ENCODE peak calls at places on chromosomes 6 and 20, in eight cellular contexts. One of them, this sample, is unnamed.

GRCh38 chr6:150767585-150768164 is 97.8 kb upstream of the MTHFD1L start:
- DNase-seq in astrocyte: peak
- DNase-seq in neural crest cell: no peak
- DNase-seq in sigmoid colon: no peak
- DNase-seq in heart right ventricle: no peak
- DNase-seq in heart left ventricle: no peak
- DNase-seq in IMR-90: no peak
- DNase-seq in ovary: no peak
- DNase-seq in this sample: no peak

GRCh38 chr20:6882911-6883310 is 115.4 kb downstream of the BMP2 start:
- DNase-seq in astrocyte: peak
- DNase-seq in neural crest cell: no peak
- DNase-seq in sigmoid colon: no peak
- DNase-seq in heart right ventricle: no peak
- DNase-seq in heart left ventricle: no peak
- DNase-seq in IMR-90: no peak
- DNase-seq in ovary: no peak
- DNase-seq in this sample: no peak

GRCh38 chr6:93266418-93266817 is 152.9 kb downstream of the EPHA7 start:
- DNase-seq in astrocyte: no peak
- DNase-seq in neural crest cell: no peak
- DNase-seq in sigmoid colon: no peak
- DNase-seq in heart right ventricle: no peak
- DNase-seq in heart left ventricle: no peak
- DNase-seq in IMR-90: no peak
- DNase-seq in ovary: no peak
- DNase-seq in this sample: no peak

GRCh38 chr6:152863618-152864326 is 113.2 kb downstream of the VIP start:
- DNase-seq in astrocyte: peak
- DNase-seq in neural crest cell: peak
- DNase-seq in sigmoid colon: no peak
- DNase-seq in heart right ventricle: no peak
- DNase-seq in heart left ventricle: peak
- DNase-seq in IMR-90: peak
- DNase-seq in ovary: peak
- DNase-seq in this sample: peak

GRCh38 chr20:3632311-3633004 is 30.7 kb downstream of the GFRA4 start:
- DNase-seq in astrocyte: no peak
- DNase-seq in neural crest cell: no peak
- DNase-seq in sigmoid colon: no peak
- DNase-seq in heart right ventricle: no peak
- DNase-seq in heart left ventricle: no peak
- DNase-seq in IMR-90: no peak
- DNase-seq in ovary: no peak
- DNase-seq in this sample: no peak

GRCh38 chr20:38450412-38450975 is 15.4 kb upstream of the SNHG17 start:
- DNase-seq in astrocyte: peak
- DNase-seq in neural crest cell: no peak
- DNase-seq in sigmoid colon: no peak
- DNase-seq in heart right ventricle: no peak
- DNase-seq in heart left ventricle: no peak
- DNase-seq in IMR-90: peak
- DNase-seq in ovary: no peak
- DNase-seq in this sample: no peak

GRCh38 chr6:112243861-112244415 is 10.4 kb downstream of the LAMA4 start:
- DNase-seq in astrocyte: no peak
- DNase-seq in neural crest cell: no peak
- DNase-seq in sigmoid colon: no peak
- DNase-seq in heart right ventricle: no peak
- DNase-seq in heart left ventricle: no peak
- DNase-seq in IMR-90: no peak
- DNase-seq in ovary: no peak
- DNase-seq in this sample: no peak

GRCh38 chr6:139386404-139386803 is 12.0 kb upstream of the CITED2 start:
- DNase-seq in astrocyte: no peak
- DNase-seq in neural crest cell: no peak
- DNase-seq in sigmoid colon: no peak
- DNase-seq in heart right ventricle: no peak
- DNase-seq in heart left ventricle: no peak
- DNase-seq in IMR-90: no peak
- DNase-seq in ovary: no peak
- DNase-seq in this sample: no peak

GRCh38 chr6:23454090-23454998 is 671.7 kb upstream of the NRSN1 start:
- DNase-seq in astrocyte: peak
- DNase-seq in neural crest cell: no peak
- DNase-seq in sigmoid colon: no peak
- DNase-seq in heart right ventricle: no peak
- DNase-seq in heart left ventricle: no peak
- DNase-seq in IMR-90: peak
- DNase-seq in ovary: no peak
- DNase-seq in this sample: no peak

GRCh38 chr6:72182337-72183246 is 296.2 kb downstream of the RIMS1 start:
- DNase-seq in astrocyte: peak
- DNase-seq in neural crest cell: peak
- DNase-seq in sigmoid colon: no peak
- DNase-seq in heart right ventricle: peak
- DNase-seq in heart left ventricle: no peak
- DNase-seq in IMR-90: peak
- DNase-seq in ovary: no peak
- DNase-seq in this sample: peak

GRCh38 chr20:2237059-2237458 is 58.7 kb upstream of the TGM3 start:
- DNase-seq in astrocyte: peak
- DNase-seq in neural crest cell: no peak
- DNase-seq in sigmoid colon: no peak
- DNase-seq in heart right ventricle: peak
- DNase-seq in heart left ventricle: peak
- DNase-seq in IMR-90: peak
- DNase-seq in ovary: peak
- DNase-seq in this sample: no peak

GRCh38 chr6:30981942-30982772 is 1.4 kb upstream of the MUC21 start:
- DNase-seq in astrocyte: peak
- DNase-seq in neural crest cell: no peak
- DNase-seq in sigmoid colon: no peak
- DNase-seq in heart right ventricle: no peak
- DNase-seq in heart left ventricle: no peak
- DNase-seq in IMR-90: peak
- DNase-seq in ovary: peak
- DNase-seq in this sample: no peak

GRCh38 chr6:84137989-84138575 is 89.4 kb downstream of the CEP162 start:
- DNase-seq in astrocyte: no peak
- DNase-seq in neural crest cell: no peak
- DNase-seq in sigmoid colon: no peak
- DNase-seq in heart right ventricle: no peak
- DNase-seq in heart left ventricle: no peak
- DNase-seq in IMR-90: peak
- DNase-seq in ovary: no peak
- DNase-seq in this sample: no peak

GRCh38 chr6:47727391-47727790 is 29.0 kb downstream of the ADGRF4 start:
- DNase-seq in astrocyte: peak
- DNase-seq in neural crest cell: no peak
- DNase-seq in sigmoid colon: no peak
- DNase-seq in heart right ventricle: no peak
- DNase-seq in heart left ventricle: no peak
- DNase-seq in IMR-90: no peak
- DNase-seq in ovary: no peak
- DNase-seq in this sample: no peak

GRCh38 chr6:169702640-169703246 is 817 bp downstream of the C6orf120 start:
- DNase-seq in astrocyte: no peak
- DNase-seq in neural crest cell: peak
- DNase-seq in sigmoid colon: no peak
- DNase-seq in heart right ventricle: peak
- DNase-seq in heart left ventricle: no peak
- DNase-seq in IMR-90: peak
- DNase-seq in ovary: no peak
- DNase-seq in this sample: no peak

GRCh38 chr20:12090920-12091319 is 173.2 kb downstream of the BTBD3 start:
- DNase-seq in astrocyte: no peak
- DNase-seq in neural crest cell: no peak
- DNase-seq in sigmoid colon: no peak
- DNase-seq in heart right ventricle: no peak
- DNase-seq in heart left ventricle: no peak
- DNase-seq in IMR-90: no peak
- DNase-seq in ovary: no peak
- DNase-seq in this sample: no peak

GRCh38 chr6:149060300-149060984 is 257.1 kb upstream of the TAB2 start:
- DNase-seq in astrocyte: no peak
- DNase-seq in neural crest cell: no peak
- DNase-seq in sigmoid colon: no peak
- DNase-seq in heart right ventricle: peak
- DNase-seq in heart left ventricle: no peak
- DNase-seq in IMR-90: peak
- DNase-seq in ovary: no peak
- DNase-seq in this sample: no peak

GRCh38 chr20:34246126-34246626 is 5.0 kb downstream of the ASIP start:
- DNase-seq in astrocyte: no peak
- DNase-seq in neural crest cell: no peak
- DNase-seq in sigmoid colon: no peak
- DNase-seq in heart right ventricle: no peak
- DNase-seq in heart left ventricle: no peak
- DNase-seq in IMR-90: no peak
- DNase-seq in ovary: no peak
- DNase-seq in this sample: no peak

GRCh38 chr6:41171908-41172307 is 9.0 kb upstream of the TREM2 start:
- DNase-seq in astrocyte: no peak
- DNase-seq in neural crest cell: no peak
- DNase-seq in sigmoid colon: no peak
- DNase-seq in heart right ventricle: no peak
- DNase-seq in heart left ventricle: no peak
- DNase-seq in IMR-90: no peak
- DNase-seq in ovary: no peak
- DNase-seq in this sample: no peak

GRCh38 chr6:84645563-84646266 is 118.7 kb downstream of the TBX18 start:
- DNase-seq in astrocyte: peak
- DNase-seq in neural crest cell: no peak
- DNase-seq in sigmoid colon: no peak
- DNase-seq in heart right ventricle: no peak
- DNase-seq in heart left ventricle: no peak
- DNase-seq in IMR-90: peak
- DNase-seq in ovary: no peak
- DNase-seq in this sample: no peak

GRCh38 chr20:20368414-20369352 is 779 bp downstream of the INSM1 start:
- DNase-seq in astrocyte: no peak
- DNase-seq in neural crest cell: no peak
- DNase-seq in sigmoid colon: no peak
- DNase-seq in heart right ventricle: no peak
- DNase-seq in heart left ventricle: no peak
- DNase-seq in IMR-90: no peak
- DNase-seq in ovary: no peak
- DNase-seq in this sample: peak

GRCh38 chr20:48227381-48227780 is 442.1 kb upstream of the SULF2 start:
- DNase-seq in astrocyte: no peak
- DNase-seq in neural crest cell: no peak
- DNase-seq in sigmoid colon: no peak
- DNase-seq in heart right ventricle: no peak
- DNase-seq in heart left ventricle: no peak
- DNase-seq in IMR-90: no peak
- DNase-seq in ovary: no peak
- DNase-seq in this sample: no peak

GRCh38 chr6:162124710-162125435 is 602.7 kb downstream of the PRKN start:
- DNase-seq in astrocyte: peak
- DNase-seq in neural crest cell: no peak
- DNase-seq in sigmoid colon: no peak
- DNase-seq in heart right ventricle: no peak
- DNase-seq in heart left ventricle: no peak
- DNase-seq in IMR-90: no peak
- DNase-seq in ovary: no peak
- DNase-seq in this sample: no peak

GRCh38 chr20:41386502-41387427 is 20.1 kb upstream of the EMILIN3 start:
- DNase-seq in astrocyte: no peak
- DNase-seq in neural crest cell: no peak
- DNase-seq in sigmoid colon: peak
- DNase-seq in heart right ventricle: peak
- DNase-seq in heart left ventricle: peak
- DNase-seq in IMR-90: peak
- DNase-seq in ovary: no peak
- DNase-seq in this sample: no peak

GRCh38 chr6:134004714-134005113 is 47.7 kb downstream of the SLC2A12 start:
- DNase-seq in astrocyte: no peak
- DNase-seq in neural crest cell: no peak
- DNase-seq in sigmoid colon: no peak
- DNase-seq in heart right ventricle: no peak
- DNase-seq in heart left ventricle: no peak
- DNase-seq in IMR-90: peak
- DNase-seq in ovary: no peak
- DNase-seq in this sample: no peak
- TF ChIP-seq CTCF in astrocyte: no peak
- TF ChIP-seq CTCF in neural crest cell: no peak
- TF ChIP-seq CTCF in sigmoid colon: no peak
- TF ChIP-seq CTCF in heart right ventricle: no peak
- TF ChIP-seq CTCF in heart left ventricle: no peak
- TF ChIP-seq CTCF in IMR-90: no peak
- TF ChIP-seq CTCF in ovary: no peak
- TF ChIP-seq CTCF in this sample: no peak

GRCh38 chr6:104859225-104860146 is at the start of gene HACE1:
- DNase-seq in astrocyte: peak
- DNase-seq in neural crest cell: peak
- DNase-seq in sigmoid colon: peak
- DNase-seq in heart right ventricle: peak
- DNase-seq in heart left ventricle: peak
- DNase-seq in IMR-90: peak
- DNase-seq in ovary: peak
- DNase-seq in this sample: peak
- TF ChIP-seq CTCF in astrocyte: no peak
- TF ChIP-seq CTCF in neural crest cell: peak
- TF ChIP-seq CTCF in sigmoid colon: no peak
- TF ChIP-seq CTCF in heart right ventricle: no peak
- TF ChIP-seq CTCF in heart left ventricle: peak
- TF ChIP-seq CTCF in IMR-90: peak
- TF ChIP-seq CTCF in ovary: no peak
- TF ChIP-seq CTCF in this sample: no peak

GRCh38 chr20:32945710-32946221 is 58.5 kb downstream of the SUN5 start:
- DNase-seq in astrocyte: no peak
- DNase-seq in neural crest cell: no peak
- DNase-seq in sigmoid colon: no peak
- DNase-seq in heart right ventricle: no peak
- DNase-seq in heart left ventricle: no peak
- DNase-seq in IMR-90: peak
- DNase-seq in ovary: no peak
- DNase-seq in this sample: no peak
- TF ChIP-seq CTCF in astrocyte: peak
- TF ChIP-seq CTCF in neural crest cell: peak
- TF ChIP-seq CTCF in sigmoid colon: peak
- TF ChIP-seq CTCF in heart right ventricle: peak
- TF ChIP-seq CTCF in heart left ventricle: peak
- TF ChIP-seq CTCF in IMR-90: peak
- TF ChIP-seq CTCF in ovary: no peak
- TF ChIP-seq CTCF in this sample: peak

GRCh38 chr20:43456809-43457639 is 672 bp upstream of the SRSF6 start:
- DNase-seq in astrocyte: peak
- DNase-seq in neural crest cell: peak
- DNase-seq in sigmoid colon: peak
- DNase-seq in heart right ventricle: peak
- DNase-seq in heart left ventricle: peak
- DNase-seq in IMR-90: peak
- DNase-seq in ovary: peak
- DNase-seq in this sample: peak
- TF ChIP-seq CTCF in astrocyte: no peak
- TF ChIP-seq CTCF in neural crest cell: no peak
- TF ChIP-seq CTCF in sigmoid colon: no peak
- TF ChIP-seq CTCF in heart right ventricle: no peak
- TF ChIP-seq CTCF in heart left ventricle: no peak
- TF ChIP-seq CTCF in IMR-90: no peak
- TF ChIP-seq CTCF in ovary: no peak
- TF ChIP-seq CTCF in this sample: no peak

This sample was measured in GM13977.